ENCODE peak calls at places on chromosomes 12 and 14, in four cellular contexts. One of them, this sample, is unnamed.

GRCh38 chr14:100304825-100305445 is 1.3 kb downstream of the SLC25A29 start:
- DNase-seq in ovary: peak; percentile 83
- DNase-seq in IMR-90: peak; percentile 22
- DNase-seq in cardiac muscle cell: peak; percentile 38
- DNase-seq in this sample: no peak

GRCh38 chr12:12010277-12011031 is 60.3 kb upstream of the BCL2L14 start:
- DNase-seq in cardiac muscle cell: peak; percentile 89
- DNase-seq in ovary: no peak
- DNase-seq in IMR-90: peak; percentile 61
- DNase-seq in this sample: no peak

GRCh38 chr14:23514009-23514962 is 37.3 kb downstream of the ZFHX2 start:
- DNase-seq in cardiac muscle cell: no peak
- DNase-seq in ovary: no peak
- DNase-seq in IMR-90: no peak
- DNase-seq in this sample: peak; percentile 63

GRCh38 chr14:103267226-103267625 is 66.8 kb upstream of the EIF5 start:
- DNase-seq in ovary: peak; percentile 17
- DNase-seq in IMR-90: no peak
- DNase-seq in cardiac muscle cell: no peak
- DNase-seq in this sample: no peak

GRCh38 chr12:17203497-17203896 is 597.5 kb upstream of the LMO3 start:
- DNase-seq in cardiac muscle cell: no peak
- DNase-seq in ovary: no peak
- DNase-seq in IMR-90: no peak
- DNase-seq in this sample: no peak

GRCh38 chr14:104238424-104239184 is 100.2 kb downstream of the KIF26A start:
- DNase-seq in IMR-90: no peak
- DNase-seq in ovary: peak; percentile 7
- DNase-seq in cardiac muscle cell: no peak
- DNase-seq in this sample: peak; percentile 43

GRCh38 chr14:106051790-106052189 is 525.4 kb downstream of the TMEM121 start:
- DNase-seq in cardiac muscle cell: no peak
- DNase-seq in ovary: no peak
- DNase-seq in IMR-90: no peak
- DNase-seq in this sample: no peak

GRCh38 chr14:69887740-69888657 is 8.8 kb downstream of the SMOC1 start:
- DNase-seq in IMR-90: peak; percentile 71
- DNase-seq in ovary: no peak
- DNase-seq in cardiac muscle cell: no peak
- DNase-seq in this sample: no peak

GRCh38 chr12:96211989-96212388 is 17.8 kb downstream of the ELK3 start:
- DNase-seq in ovary: no peak
- DNase-seq in cardiac muscle cell: no peak
- DNase-seq in IMR-90: no peak
- DNase-seq in this sample: peak; percentile 43

GRCh38 chr12:132986885-132987225 is 688 bp downstream of the ZNF26 start:
- DNase-seq in IMR-90: peak; percentile 27
- DNase-seq in ovary: no peak
- DNase-seq in cardiac muscle cell: peak; percentile 12
- DNase-seq in this sample: no peak

GRCh38 chr14:48771717-48772116 is 814.5 kb downstream of the RPS29 start:
- DNase-seq in ovary: no peak
- DNase-seq in IMR-90: peak; percentile 70
- DNase-seq in cardiac muscle cell: no peak
- DNase-seq in this sample: no peak

GRCh38 chr12:51322452-51322851 is 1.5 kb downstream of the BIN2 start:
- DNase-seq in ovary: no peak
- DNase-seq in cardiac muscle cell: no peak
- DNase-seq in IMR-90: no peak
- DNase-seq in this sample: no peak

GRCh38 chr12:1453801-1454200 is 140.6 kb downstream of the FBXL14 start:
- DNase-seq in IMR-90: peak; percentile 39
- DNase-seq in cardiac muscle cell: no peak
- DNase-seq in ovary: no peak
- DNase-seq in this sample: no peak

GRCh38 chr12:29346764-29347421 is 34.1 kb downstream of the ERGIC2 start:
- DNase-seq in ovary: no peak
- DNase-seq in cardiac muscle cell: peak; percentile 1
- DNase-seq in IMR-90: peak; percentile 3
- DNase-seq in this sample: no peak

GRCh38 chr12:116361404-116362223 is 84.1 kb upstream of the MED13L start:
- DNase-seq in IMR-90: no peak
- DNase-seq in ovary: no peak
- DNase-seq in cardiac muscle cell: no peak
- DNase-seq in this sample: no peak

GRCh38 chr12:118418385-118419057 is 42.2 kb downstream of the SUDS3 start:
- DNase-seq in cardiac muscle cell: no peak
- DNase-seq in ovary: no peak
- DNase-seq in IMR-90: no peak
- DNase-seq in this sample: no peak

GRCh38 chr14:89383171-89383845 is 33.7 kb downstream of the FOXN3 start:
- DNase-seq in ovary: no peak
- DNase-seq in IMR-90: no peak
- DNase-seq in cardiac muscle cell: no peak
- DNase-seq in this sample: peak; percentile 24

GRCh38 chr12:68824131-68824530 is 16.2 kb downstream of the MDM2 start:
- DNase-seq in cardiac muscle cell: no peak
- DNase-seq in IMR-90: no peak
- DNase-seq in ovary: no peak
- DNase-seq in this sample: no peak

GRCh38 chr14:77648520-77649200 is 32.2 kb upstream of the SPTLC2 start:
- DNase-seq in ovary: no peak
- DNase-seq in cardiac muscle cell: no peak
- DNase-seq in IMR-90: no peak
- DNase-seq in this sample: no peak

GRCh38 chr12:24111591-24111990 is 162.1 kb upstream of the SOX5 start:
- DNase-seq in ovary: no peak
- DNase-seq in IMR-90: peak; percentile 68
- DNase-seq in cardiac muscle cell: peak; percentile 49
- DNase-seq in this sample: no peak

GRCh38 chr14:95533822-95534221 is 1.0 kb upstream of the GLRX5 start:
- DNase-seq in cardiac muscle cell: peak; percentile 23
- DNase-seq in IMR-90: no peak
- DNase-seq in ovary: peak; percentile 53
- DNase-seq in this sample: peak; percentile 70

GRCh38 chr14:102182190-102182589 is 42.5 kb downstream of the WDR20 start:
- DNase-seq in cardiac muscle cell: peak; percentile 62
- DNase-seq in ovary: no peak
- DNase-seq in IMR-90: peak; percentile 62
- DNase-seq in this sample: no peak

GRCh38 chr14:103949386-103949785 is 7.1 kb upstream of the RD3L start:
- DNase-seq in cardiac muscle cell: peak; percentile 9
- DNase-seq in IMR-90: no peak
- DNase-seq in ovary: no peak
- DNase-seq in this sample: no peak

GRCh38 chr12:44709166-44709565 is 166.9 kb downstream of the NELL2 start:
- DNase-seq in ovary: no peak
- DNase-seq in cardiac muscle cell: no peak
- DNase-seq in IMR-90: no peak
- DNase-seq in this sample: no peak

GRCh38 chr12:27245039-27245438 is 953 bp downstream of the STK38L start:
- DNase-seq in cardiac muscle cell: peak; percentile 17
- DNase-seq in ovary: no peak
- DNase-seq in IMR-90: no peak
- DNase-seq in this sample: no peak

GRCh38 chr14:49865431-49865859 is 12.9 kb upstream of the NEMF start:
- DNase-seq in cardiac muscle cell: peak; percentile 77
- DNase-seq in IMR-90: peak; percentile 63
- DNase-seq in ovary: peak; percentile 86
- DNase-seq in this sample: no peak

GRCh38 chr12:105451211-105451610 is 120.7 kb downstream of the C12orf75 start:
- DNase-seq in IMR-90: peak; percentile 82
- DNase-seq in cardiac muscle cell: no peak
- DNase-seq in ovary: no peak
- DNase-seq in this sample: no peak

GRCh38 chr14:68181395-68182326 is 362.1 kb downstream of the RAD51B start:
- DNase-seq in cardiac muscle cell: peak; percentile 59
- DNase-seq in IMR-90: peak; percentile 38
- DNase-seq in ovary: no peak
- DNase-seq in this sample: no peak

GRCh38 chr12:14959463-14959862 is 1.9 kb downstream of the ARHGDIB start:
- DNase-seq in cardiac muscle cell: no peak
- DNase-seq in ovary: no peak
- DNase-seq in IMR-90: no peak
- DNase-seq in this sample: no peak

GRCh38 chr14:101019974-101020710 is 116.6 kb upstream of the RTL1 start:
- DNase-seq in cardiac muscle cell: no peak
- DNase-seq in IMR-90: no peak
- DNase-seq in ovary: peak; percentile 18
- DNase-seq in this sample: peak; percentile 58

GRCh38 chr12:32644455-32644854 is 34.6 kb upstream of the DNM1L start:
- DNase-seq in cardiac muscle cell: peak; percentile 73
- DNase-seq in IMR-90: no peak
- DNase-seq in ovary: no peak
- DNase-seq in this sample: no peak

GRCh38 chr12:120625557-120626419 is 14.6 kb upstream of the CABP1 start:
- DNase-seq in cardiac muscle cell: no peak
- DNase-seq in ovary: no peak
- DNase-seq in IMR-90: no peak
- DNase-seq in this sample: no peak
- H3K4me3 ChIP-seq in cardiac muscle cell: no peak overlapping the region
- H3K4me3 ChIP-seq in ovary: no peak overlapping the region
- H3K4me3 ChIP-seq in IMR-90: no peak overlapping the region
- H3K4me3 ChIP-seq in this sample: no peak overlapping the region

DNA sequence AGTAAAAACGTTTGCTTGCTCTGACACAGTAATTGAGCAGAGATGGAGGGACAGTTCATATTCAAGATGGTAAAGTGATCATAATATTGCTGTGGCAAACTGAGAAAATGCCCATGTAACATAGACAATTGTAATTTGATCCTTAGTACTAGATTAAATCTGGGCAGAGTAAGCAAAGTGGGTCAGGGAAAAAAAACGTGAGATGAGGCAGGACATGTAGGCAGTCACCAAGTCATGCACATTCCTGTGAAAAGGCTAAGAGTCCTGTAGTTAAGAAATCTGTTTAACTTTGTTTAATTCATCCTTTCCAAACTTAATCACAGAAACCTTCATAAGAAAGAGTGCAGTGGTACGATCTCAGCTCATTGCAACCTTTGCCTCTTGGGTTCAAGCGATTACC is 16.1 kb downstream of the BTBD7 start:
- DNase-seq in IMR-90: peak; percentile 18
- DNase-seq in ovary: no peak
- DNase-seq in cardiac muscle cell: no peak
- DNase-seq in this sample: no peak
- TF ChIP-seq CTCF in IMR-90: no peak
- TF ChIP-seq CTCF in ovary: no peak
- TF ChIP-seq CTCF in cardiac muscle cell: no peak
- TF ChIP-seq CTCF in this sample: no peak

DNA sequence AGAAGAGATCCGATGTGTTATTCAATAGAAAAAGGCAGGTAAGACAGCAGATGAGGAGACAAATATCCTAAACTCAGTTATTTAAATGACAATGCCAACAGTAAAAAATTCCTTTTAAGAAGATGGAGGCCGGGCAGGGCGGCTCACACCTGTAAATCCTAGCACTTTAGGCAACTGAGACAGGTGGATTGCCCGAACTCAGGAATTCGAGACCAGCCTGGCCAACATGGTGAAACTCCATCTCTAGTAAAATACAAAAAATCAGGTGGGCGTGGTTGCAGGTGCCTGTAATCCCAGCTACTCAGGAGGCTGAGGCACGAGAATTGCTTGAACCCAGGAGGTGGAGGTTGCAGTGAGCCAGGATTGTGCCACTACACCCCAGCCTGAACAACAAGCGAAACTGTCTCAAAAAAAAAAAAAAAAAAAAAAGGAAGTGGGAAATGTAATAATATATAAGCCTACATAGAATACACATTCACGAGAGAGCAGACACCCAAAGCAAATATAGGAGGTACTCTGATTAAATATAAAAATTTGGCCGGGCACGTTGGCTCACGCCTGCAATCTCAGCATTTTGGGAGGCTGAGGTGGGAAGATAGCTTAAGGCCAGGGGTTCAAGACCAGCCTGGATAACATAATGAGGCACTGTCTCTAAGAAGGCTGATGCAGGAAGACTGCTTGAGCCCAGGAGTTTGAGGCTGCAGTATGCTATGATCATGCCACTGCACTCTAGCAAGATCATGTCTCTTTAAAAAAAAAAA is 19.0 kb downstream of the CORO1C start:
- DNase-seq in IMR-90: no peak
- DNase-seq in cardiac muscle cell: no peak
- DNase-seq in ovary: no peak
- DNase-seq in this sample: no peak
- H3K27ac ChIP-seq in IMR-90: peak overlapping the region; percentile 52
- H3K27ac ChIP-seq in cardiac muscle cell: no peak overlapping the region
- H3K27ac ChIP-seq in ovary: no peak overlapping the region
- H3K27ac ChIP-seq in this sample: no peak overlapping the region

DNA sequence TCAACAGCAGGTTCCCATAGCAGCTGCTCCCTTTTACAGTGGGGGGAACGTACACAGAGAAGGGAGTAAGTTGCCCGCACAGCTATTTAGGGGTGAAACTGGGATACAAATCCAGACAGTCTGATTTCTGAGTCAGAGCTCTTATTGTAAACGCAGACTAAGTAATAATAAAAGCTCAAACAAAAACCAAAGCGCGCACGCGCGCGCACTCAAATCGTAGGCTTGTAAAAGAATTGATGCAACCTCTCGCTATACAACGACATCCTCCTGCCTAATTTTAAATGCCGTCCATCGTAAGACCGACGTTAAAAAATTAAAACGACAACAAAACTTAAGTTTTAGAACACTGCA is 747 bp upstream of the DACT1 start:
- DNase-seq in IMR-90: peak; percentile 94
- DNase-seq in ovary: peak; percentile 63
- DNase-seq in cardiac muscle cell: peak; percentile 83
- DNase-seq in this sample: peak; percentile 78
- H3K4me3 ChIP-seq in IMR-90: peak overlapping the region; percentile 81
- H3K4me3 ChIP-seq in ovary: peak overlapping the region; percentile 55
- H3K4me3 ChIP-seq in cardiac muscle cell: peak overlapping the region; percentile 86
- H3K4me3 ChIP-seq in this sample: peak overlapping the region; percentile 95